ENCODE peak calls at places on chromosomes 5 and 9, in seven cellular contexts. R is aorta; F is CD4-positive, alpha-beta T cell; A is upper lobe of right lung; O is IMR-90; B is cardiac fibroblast; H is activated T-helper 1 cell treated with anti-CD3 and anti-CD28 coated beads, Interleukin-12 subunit alpha, Interleukin-12 subunit beta, Interleukin-2, Interleukin-4 antibody, amounts not matched to agents 30 ng/mL and 10 ng/mL and 1 ng/mL, durations not matched to agents 14 hours and 24 hours and 36 hours. I is an unnamed sample.

GRCh38 chr9:126410229-126410628 is 83.6 kb downstream of the MVB12B start:
- DNase-seq in B (no peak), H (no peak), O (no peak), F (no peak), R (no peak), A (no peak), I (no peak)

GRCh38 chr5:1800470-1801060 is 642 bp upstream of the NDUFS6 start:
- DNase-seq in A (peak), H (peak), B (peak), F (peak), O (no peak), R (peak), I (no peak)

GRCh38 chr9:13804532-13804931 is 509.4 kb downstream of the NFIB start:
- DNase-seq in F (no peak), H (no peak), A (no peak), R (no peak), B (no peak), O (peak), I (no peak)

GRCh38 chr9:2132484-2133082 is 117.4 kb downstream of the SMARCA2 start:
- DNase-seq in A (no peak), F (no peak), R (no peak), H (no peak), O (peak), B (peak), I (no peak)

GRCh38 chr5:149488645-149489306 is 62.5 kb downstream of the CSNK1A1 start:
- DNase-seq in O (no peak), R (no peak), H (no peak), A (no peak), B (no peak), F (no peak), I (no peak)

GRCh38 chr5:3175416-3175815 is 420.2 kb upstream of the IRX1 start:
- DNase-seq in B (no peak), R (no peak), F (no peak), O (no peak), H (no peak), A (no peak), I (no peak)

GRCh38 chr5:155700333-155700732 is 626.6 kb upstream of the SGCD start:
- DNase-seq in B (no peak), O (no peak), R (no peak), H (no peak), F (no peak), A (no peak), I (no peak)

GRCh38 chr5:139654875-139655491 is 6.8 kb downstream of the CXXC5 start:
- DNase-seq in B (no peak), H (no peak), R (no peak), F (no peak), A (no peak), O (no peak), I (no peak)

GRCh38 chr5:159337291-159337974 is 7.1 kb upstream of the IL12B start:
- DNase-seq in A (no peak), B (peak), O (peak), F (peak), R (no peak), H (peak), I (no peak)

GRCh38 chr9:128428644-128429504 is 8.2 kb downstream of the CERCAM start:
- DNase-seq in A (no peak), F (no peak), B (peak), R (no peak), H (no peak), O (no peak), I (no peak)

GRCh38 chr5:154861946-154862345 is 3.5 kb downstream of the CNOT8 start:
- DNase-seq in R (no peak), O (no peak), B (no peak), F (no peak), A (no peak), H (no peak), I (no peak)

I was measured in KG1.